ENCODE peak calls at places on chromosomes 1 and 21, in five cellular contexts. K is AG04449; X is lower leg skin; T is brain microvascular endothelial cell; A is CD4-positive, alpha-beta memory T cell. Q is an unnamed sample.

GRCh38 chr1:174535207-174535606 is 87.4 kb downstream of the GPR52 start:
- DNase-seq in T (peak; percentile 33), X (no peak), K (no peak), A (no peak), Q (no peak)

GRCh38 chr1:29640428-29640785 is 404.1 kb downstream of the PTPRU start:
- DNase-seq in T (no peak), X (no peak), A (no peak), K (no peak), Q (peak; percentile 45)

GRCh38 chr1:214416417-214417212 is 134.8 kb downstream of the PTPN14 start:
- DNase-seq in X (no peak), A (no peak), K (no peak), T (no peak), Q (no peak)

GRCh38 chr1:56626546-56626945 is 18.6 kb upstream of the PRKAA2 start:
- DNase-seq in X (no peak), T (no peak), A (no peak), K (peak; percentile 10), Q (no peak)

GRCh38 chr1:75632350-75632949 is 21.5 kb upstream of the SLC44A5 start:
- DNase-seq in K (no peak), A (no peak), T (peak; percentile 17), X (no peak), Q (no peak)

GRCh38 chr1:11342677-11343076 is 69.7 kb downstream of the UBIAD1 start:
- DNase-seq in A (no peak), K (no peak), X (no peak), T (no peak), Q (no peak)

GRCh38 chr1:17684810-17685209 is 70.3 kb upstream of the ACTL8 start:
- DNase-seq in A (no peak), T (no peak), X (no peak), K (no peak), Q (no peak)

GRCh38 chr1:145985502-145986439 is 10.6 kb downstream of the TXNIP start:
- DNase-seq in A (no peak), T (no peak), K (no peak), X (no peak), Q (peak; percentile 73)

GRCh38 chr21:27371688-27372331 is 404.9 kb upstream of the ADAMTS5 start:
- DNase-seq in X (no peak), K (no peak), T (peak; percentile 77), A (no peak), Q (no peak)

DNA sequence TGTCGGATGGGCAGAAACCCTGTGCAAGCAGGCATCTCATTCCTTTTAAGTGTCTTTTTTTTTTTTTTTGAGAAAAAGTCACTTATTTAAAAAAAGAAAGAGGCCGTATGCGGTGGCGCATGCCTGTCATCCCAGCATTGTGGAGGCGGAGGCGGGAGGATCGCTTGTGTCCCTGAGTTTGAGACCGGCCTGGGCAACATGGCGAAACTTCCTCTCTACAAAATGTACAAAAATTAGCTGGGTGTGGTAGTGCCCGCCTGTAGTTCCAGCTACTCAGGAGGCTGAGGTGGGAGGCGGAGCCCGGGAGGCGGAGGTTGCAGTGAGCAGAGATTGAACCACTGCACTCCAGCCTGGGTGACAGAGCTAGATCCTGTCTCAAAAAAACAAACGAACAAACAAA is 1.7 kb downstream of the GPR137B start:
- DNase-seq in K (no peak), T (no peak), X (no peak), A (no peak), Q (no peak)
- H3K4me3 ChIP-seq in K (peak overlapping the region; percentile 77), T (peak overlapping the region; percentile 86), X (no peak overlapping the region), A (no peak overlapping the region), Q (peak overlapping the region; percentile 90)

DNA sequence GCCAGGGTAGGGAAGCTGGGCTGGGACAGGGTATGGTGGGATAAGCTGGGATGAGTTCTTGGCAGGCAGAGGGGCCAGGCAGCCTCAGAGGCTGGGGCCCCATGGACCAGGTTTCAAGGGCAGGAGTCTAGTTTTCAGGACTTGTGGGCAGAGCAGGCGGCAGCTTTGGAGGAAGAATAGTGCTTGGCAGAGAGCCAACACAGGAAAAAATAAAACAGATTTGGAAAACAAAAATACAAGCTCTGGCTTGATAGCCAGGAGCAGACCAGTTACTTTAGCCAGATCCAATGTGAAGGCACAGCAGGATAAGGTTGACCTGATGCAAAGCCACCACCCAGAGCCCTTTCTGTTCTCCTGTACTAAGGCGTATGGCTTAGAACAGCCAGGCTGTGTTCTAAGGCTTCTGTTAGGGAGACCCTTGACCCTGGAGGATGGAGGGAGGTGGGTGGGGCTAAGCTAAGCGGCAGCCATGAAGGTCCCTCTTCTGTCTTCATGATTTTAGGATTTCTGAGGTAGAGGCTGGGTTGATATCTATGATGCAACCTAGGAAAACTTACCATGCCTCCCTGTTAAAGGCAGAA is 5.5 kb downstream of the TRAF5 start:
- DNase-seq in A (no peak), K (no peak), X (no peak), T (no peak), Q (no peak)
- H3K4me3 ChIP-seq in A (no peak overlapping the region), K (no peak overlapping the region), X (no peak overlapping the region), T (no peak overlapping the region), Q (peak overlapping the region; percentile 23)

DNA sequence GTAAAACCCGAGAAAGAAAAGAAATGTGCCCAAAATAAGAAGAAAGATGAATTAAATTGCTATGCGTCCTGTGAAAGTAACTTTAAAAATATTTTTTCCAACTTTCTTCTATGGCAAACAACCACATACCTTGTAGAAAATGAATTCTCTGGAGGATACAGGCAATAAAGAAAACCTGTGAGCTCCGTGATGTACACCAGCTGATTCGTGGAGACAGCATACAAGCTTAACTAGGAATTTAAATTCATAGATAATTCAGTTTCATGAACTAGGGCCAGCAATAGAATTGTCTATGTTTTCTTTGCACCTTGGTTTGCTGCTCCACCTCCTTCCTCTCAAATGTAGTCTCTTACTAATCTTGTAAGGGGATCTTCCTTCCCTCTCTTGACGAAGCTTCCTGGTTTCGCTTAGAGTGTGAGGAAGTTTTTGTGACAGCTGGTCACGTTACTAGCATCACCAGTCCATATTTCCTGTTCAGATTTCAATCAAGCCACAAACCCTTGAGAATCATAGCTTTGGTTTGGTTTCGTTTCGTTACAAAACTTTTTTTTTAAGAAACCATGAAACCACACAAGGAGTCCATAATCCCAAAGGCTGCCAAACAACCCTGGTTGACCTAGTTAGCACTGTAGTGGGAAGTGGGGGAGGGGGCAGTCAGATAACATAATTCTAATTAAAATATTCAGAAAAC is 35.8 kb downstream of the GREM2 start:
- DNase-seq in T (peak; percentile 31), A (peak; percentile 75), X (peak; percentile 34), K (no peak), Q (no peak)
- H3K4me3 ChIP-seq in T (peak overlapping the region; percentile 28), A (no peak overlapping the region), X (no peak overlapping the region), K (peak overlapping the region; percentile 46), Q (peak overlapping the region; percentile 35)

GRCh38 chr1:6513296-6513928 is 21.9 kb upstream of the PLEKHG5 start:
- DNase-seq in A (no peak), T (no peak), X (no peak), K (no peak), Q (no peak)
- H3K4me3 ChIP-seq in A (no peak overlapping the region), T (no peak overlapping the region), X (no peak overlapping the region), K (no peak overlapping the region), Q (no peak overlapping the region)

Q was measured in coronary artery.